ENCODE peak calls at places on chromosome 4, in eight cellular contexts. I, D, T, A, B, R, W and O are unnamed samples.

GRCh38 chr4:154073107-154073817 is 284.4 kb upstream of the SFRP2 start:
- DNase-seq in T (no peak), A (no peak), D (peak), B (no peak), W (peak), R (peak), I (no peak), O (peak)

GRCh38 chr4:138959421-138959820 is 56.2 kb upstream of the NOCT start:
- DNase-seq in B (no peak), I (no peak), A (peak), T (no peak), D (no peak), W (no peak), R (peak), O (no peak)

GRCh38 chr4:114028071-114028470 is 48.6 kb upstream of the ARSJ start:
- DNase-seq in D (no peak), W (no peak), T (no peak), A (no peak), I (no peak), B (no peak), R (peak), O (no peak)

GRCh38 chr4:183201331-183201730 is 102.3 kb downstream of the WWC2 start:
- DNase-seq in A (no peak), W (no peak), R (peak), I (no peak), B (no peak), T (no peak), D (no peak), O (peak)

GRCh38 chr4:170109586-170110289 is 20.0 kb upstream of the AADAT start:
- DNase-seq in D (no peak), T (no peak), A (no peak), R (peak), W (no peak), B (no peak), I (no peak), O (no peak)

GRCh38 chr4:13529130-13529919 is 15.0 kb downstream of the NKX3-2 start:
- DNase-seq in W (no peak), R (no peak), B (no peak), T (no peak), D (no peak), I (no peak), A (no peak), O (no peak)

GRCh38 chr4:15551740-15552446 is 82.2 kb downstream of the CC2D2A start:
- DNase-seq in R (no peak), W (no peak), T (no peak), I (no peak), A (no peak), D (no peak), B (no peak), O (no peak)

GRCh38 chr4:180832086-180832485 is 1411.1 kb upstream of the TENM3 start:
- DNase-seq in W (peak), T (no peak), D (peak), A (no peak), R (no peak), B (no peak), I (no peak), O (no peak)

GRCh38 chr4:152937535-152938236 is 1.6 kb downstream of the FHDC1 start:
- DNase-seq in W (no peak), D (peak), R (no peak), T (no peak), B (no peak), I (peak), A (peak), O (peak)

GRCh38 chr4:177190995-177191568 is 118.6 kb upstream of the NEIL3 start:
- DNase-seq in W (no peak), T (no peak), I (no peak), D (no peak), R (no peak), B (no peak), A (no peak), O (peak)

GRCh38 chr4:2746891-2747695 is 9.0 kb downstream of the TNIP2 start:
- DNase-seq in T (no peak), B (no peak), I (no peak), A (no peak), R (no peak), W (no peak), D (peak), O (no peak)

GRCh38 chr4:2946812-2947600 is 16.2 kb downstream of the NOP14 start:
- DNase-seq in B (no peak), D (no peak), I (no peak), W (no peak), A (no peak), T (no peak), R (no peak), O (no peak)

GRCh38 chr4:159504634-159505033 is 401.8 kb downstream of the RAPGEF2 start:
- DNase-seq in R (no peak), I (peak), A (no peak), W (no peak), T (no peak), D (peak), B (no peak), O (no peak)

GRCh38 chr4:15238720-15239119 is 189.1 kb upstream of the C1QTNF7 start:
- DNase-seq in W (peak), A (peak), D (peak), B (no peak), R (no peak), I (no peak), T (no peak), O (no peak)

GRCh38 chr4:7788687-7789425 is 150.8 kb downstream of the AFAP1 start:
- DNase-seq in B (no peak), D (no peak), A (no peak), W (no peak), I (peak), T (no peak), R (peak), O (no peak)

GRCh38 chr4:70437212-70437611 is 34.8 kb upstream of the MUC7 start:
- DNase-seq in D (no peak), A (no peak), T (no peak), I (no peak), W (no peak), B (no peak), R (no peak), O (no peak)